ENCODE peak calls at places on chromosomes 2 and 18, in six cellular contexts. One of them, this sample, is unnamed.
A peak's percentile ranks its signal among the peaks of the same experiment; 100 is the strongest.

GRCh38 chr2:10668402-10669012 is 21.3 kb downstream of the NOL10 start:
- DNase-seq in COR-L47: peak; percentile 42
- DNase-seq in mammary epithelial cell: peak; percentile 39
- DNase-seq in cardiac muscle cell: peak; percentile 76
- DNase-seq in mucosa of descending colon: peak; percentile 72
- DNase-seq in CD4-positive, alpha-beta memory T cell: peak; percentile 62
- DNase-seq in this sample: peak; percentile 72

GRCh38 chr18:75141166-75141565 is 67.8 kb downstream of the PTGR3 start:
- DNase-seq in COR-L47: no peak
- DNase-seq in mammary epithelial cell: no peak
- DNase-seq in cardiac muscle cell: no peak
- DNase-seq in mucosa of descending colon: no peak
- DNase-seq in CD4-positive, alpha-beta memory T cell: no peak
- DNase-seq in this sample: no peak

GRCh38 chr2:67516358-67516757 is 119.2 kb downstream of the ETAA1 start:
- DNase-seq in COR-L47: no peak
- DNase-seq in mammary epithelial cell: no peak
- DNase-seq in cardiac muscle cell: no peak
- DNase-seq in mucosa of descending colon: peak; percentile 19
- DNase-seq in CD4-positive, alpha-beta memory T cell: no peak
- DNase-seq in this sample: no peak

GRCh38 chr2:25375371-25375988 is 33.8 kb upstream of the DNMT3A start:
- DNase-seq in COR-L47: no peak
- DNase-seq in mammary epithelial cell: no peak
- DNase-seq in cardiac muscle cell: no peak
- DNase-seq in mucosa of descending colon: no peak
- DNase-seq in CD4-positive, alpha-beta memory T cell: no peak
- DNase-seq in this sample: no peak

GRCh38 chr2:66576381-66577330 is 141.7 kb downstream of the MEIS1 start:
- DNase-seq in COR-L47: no peak
- DNase-seq in mammary epithelial cell: peak; percentile 28
- DNase-seq in cardiac muscle cell: peak; percentile 45
- DNase-seq in mucosa of descending colon: no peak
- DNase-seq in CD4-positive, alpha-beta memory T cell: no peak
- DNase-seq in this sample: peak; percentile 59

GRCh38 chr2:236690726-236691125 is 121.1 kb downstream of the ACKR3 start:
- DNase-seq in COR-L47: no peak
- DNase-seq in mammary epithelial cell: no peak
- DNase-seq in cardiac muscle cell: no peak
- DNase-seq in mucosa of descending colon: no peak
- DNase-seq in CD4-positive, alpha-beta memory T cell: no peak
- DNase-seq in this sample: no peak

GRCh38 chr2:229174794-229175529 is 96.1 kb downstream of the PID1 start:
- DNase-seq in COR-L47: no peak
- DNase-seq in mammary epithelial cell: no peak
- DNase-seq in cardiac muscle cell: no peak
- DNase-seq in mucosa of descending colon: no peak
- DNase-seq in CD4-positive, alpha-beta memory T cell: no peak
- DNase-seq in this sample: peak; percentile 45

GRCh38 chr2:133266075-133266925 is 302.0 kb downstream of the NCKAP5 start:
- DNase-seq in COR-L47: no peak
- DNase-seq in mammary epithelial cell: peak; percentile 33
- DNase-seq in cardiac muscle cell: peak; percentile 20
- DNase-seq in mucosa of descending colon: peak; percentile 10
- DNase-seq in CD4-positive, alpha-beta memory T cell: no peak
- DNase-seq in this sample: peak; percentile 29

GRCh38 chr2:231228223-231228622 is 29.8 kb downstream of the ARMC9 start:
- DNase-seq in COR-L47: no peak
- DNase-seq in mammary epithelial cell: no peak
- DNase-seq in cardiac muscle cell: no peak
- DNase-seq in mucosa of descending colon: no peak
- DNase-seq in CD4-positive, alpha-beta memory T cell: no peak
- DNase-seq in this sample: no peak